ENCODE peak calls at places on chromosome 13, in five cellular contexts. T is IMR-90, S is NCI-H1436, C is non-pigmented ciliary epithelial cell, M is RWPE1. Y is an unnamed sample.

GRCh38 chr13:21413013-21413412 is 46.1 kb downstream of the ZDHHC20 start:
- DNase-seq in T (peak; percentile 17), C (no peak), S (no peak), M (no peak), Y (no peak)

GRCh38 chr13:108322206-108322824 is 52.8 kb downstream of the TNFSF13B start:
- DNase-seq in T (peak; percentile 52), S (peak; percentile 12), M (peak; percentile 43), C (no peak), Y (no peak)

GRCh38 chr13:63492604-63493003 is 2077.0 kb upstream of the PCDH20 start:
- DNase-seq in S (no peak), T (no peak), C (no peak), M (no peak), Y (no peak)

GRCh38 chr13:111153977-111154332 is 38.8 kb downstream of the ARHGEF7 start:
- DNase-seq in C (no peak), S (no peak), T (no peak), M (peak; percentile 38), Y (no peak)

GRCh38 chr13:40589285-40590109 is 76.9 kb downstream of the FOXO1 start:
- DNase-seq in T (no peak), C (peak; percentile 40), M (peak; percentile 74), S (no peak), Y (no peak)

GRCh38 chr13:29993196-29993595 is 142.8 kb upstream of the UBL3 start:
- DNase-seq in M (no peak), S (no peak), C (no peak), T (no peak), Y (no peak)

GRCh38 chr13:36101157-36101556 is 30.0 kb downstream of the DCLK1 start:
- DNase-seq in S (no peak), M (no peak), C (no peak), T (no peak), Y (no peak)

GRCh38 chr13:46630419-46631183 is 77.6 kb downstream of the LRCH1 start:
- DNase-seq in M (no peak), C (no peak), T (no peak), S (no peak), Y (no peak)

GRCh38 chr13:33355470-33355869 is 69.9 kb upstream of the STARD13 start:
- DNase-seq in T (peak; percentile 55), S (no peak), C (no peak), M (no peak), Y (no peak)

GRCh38 chr13:109412232-109412935 is 374.0 kb downstream of the IRS2 start:
- DNase-seq in C (no peak), T (peak; percentile 33), M (peak; percentile 12), S (peak; percentile 25), Y (peak; percentile 81)

GRCh38 chr13:54185101-54185500 is 1156.5 kb downstream of the OLFM4 start:
- DNase-seq in M (no peak), C (no peak), S (no peak), T (no peak), Y (no peak)

GRCh38 chr13:41897126-41897525 is 63.8 kb downstream of the VWA8 start:
- DNase-seq in M (no peak), C (no peak), T (peak; percentile 24), S (no peak), Y (no peak)

GRCh38 chr13:26785845-26786630 is 25.5 kb upstream of the GPR12 start:
- DNase-seq in M (no peak), T (no peak), C (no peak), S (peak; percentile 32), Y (no peak)

GRCh38 chr13:99875391-99875790 is 96.2 kb downstream of the ZIC5 start:
- DNase-seq in C (no peak), S (no peak), T (no peak), M (no peak), Y (no peak)

GRCh38 chr13:27395007-27395510 is 29.4 kb upstream of the GTF3A start:
- DNase-seq in C (no peak), M (no peak), T (no peak), S (no peak), Y (peak; percentile 67)

GRCh38 chr13:24338721-24339120 is 29.3 kb downstream of the C1QTNF9 start:
- DNase-seq in C (no peak), S (no peak), T (no peak), M (no peak), Y (no peak)

GRCh38 chr13:89982406-89983085 is 1364.9 kb upstream of the MIR17HG start:
- DNase-seq in S (no peak), C (peak; percentile 26), M (no peak), T (no peak), Y (no peak)

GRCh38 chr13:39587939-39588338 is 15.1 kb downstream of the LHFPL6 start:
- DNase-seq in C (no peak), M (no peak), S (no peak), T (no peak), Y (no peak)

GRCh38 chr13:29457299-29457698 is 138.2 kb downstream of the SLC7A1 start:
- DNase-seq in T (peak; percentile 79), M (peak; percentile 84), S (no peak), C (peak; percentile 87), Y (no peak)

GRCh38 chr13:33322474-33322827 is 36.9 kb upstream of the STARD13 start:
- DNase-seq in M (no peak), T (peak; percentile 95), S (no peak), C (peak; percentile 42), Y (no peak)

GRCh38 chr13:48973845-48974431 is 1.8 kb upstream of the FNDC3A start:
- DNase-seq in S (no peak), M (no peak), T (no peak), C (no peak), Y (no peak)

GRCh38 chr13:33348366-33348765 is 62.8 kb upstream of the STARD13 start:
- DNase-seq in C (no peak), S (no peak), M (no peak), T (peak; percentile 85), Y (no peak)

GRCh38 chr13:80889829-80890228 is 548.9 kb upstream of the SPRY2 start:
- DNase-seq in S (no peak), T (no peak), C (no peak), M (no peak), Y (no peak)

GRCh38 chr13:48273346-48273745 is 30.2 kb upstream of the RB1 start:
- DNase-seq in T (no peak), C (no peak), M (no peak), S (no peak), Y (no peak)

GRCh38 chr13:29791508-29791907 is 58.9 kb downstream of the UBL3 start:
- DNase-seq in T (no peak), C (no peak), S (no peak), M (no peak), Y (no peak)

GRCh38 chr13:99357149-99357596 is 50.0 kb upstream of the GPR183 start:
- DNase-seq in S (no peak), C (peak; percentile 67), T (peak; percentile 91), M (no peak), Y (no peak)

GRCh38 chr13:73513751-73514150 is 454.9 kb downstream of the KLF5 start:
- DNase-seq in S (no peak), C (no peak), M (no peak), T (no peak), Y (no peak)

GRCh38 chr13:35826626-35827254 is 304.4 kb downstream of the DCLK1 start:
- DNase-seq in S (no peak), M (no peak), C (no peak), T (no peak), Y (no peak)

GRCh38 chr13:97188207-97188606 is 33.9 kb upstream of the MBNL2 start:
- DNase-seq in M (peak; percentile 14), S (no peak), C (no peak), T (no peak), Y (no peak)

GRCh38 chr13:112774829-112775565 is 85.2 kb downstream of the ATP11A start:
- DNase-seq in M (no peak), T (no peak), C (no peak), S (no peak), Y (no peak)

GRCh38 chr13:79481685-79482052 is 714 bp downstream of the NDFIP2 start:
- DNase-seq in M (peak; percentile 35), S (no peak), C (no peak), T (no peak), Y (no peak)

GRCh38 chr13:71149498-71150363 is 717.3 kb downstream of the DACH1 start:
- DNase-seq in T (no peak), S (no peak), C (no peak), M (no peak), Y (no peak)

GRCh38 chr13:73034901-73035300 is 23.9 kb upstream of the KLF5 start:
- DNase-seq in T (no peak), C (no peak), M (no peak), S (no peak), Y (no peak)

GRCh38 chr13:30103161-30103858 is 204.0 kb downstream of the KATNAL1 start:
- DNase-seq in C (no peak), T (no peak), S (no peak), M (no peak), Y (no peak)

GRCh38 chr13:86020350-86021002 is 221.3 kb upstream of the SLITRK6 start:
- DNase-seq in M (peak; percentile 19), C (peak; percentile 49), S (peak; percentile 11), T (peak; percentile 41), Y (no peak)

Y was measured in ecto neural progenitor cell.